ENCODE peak calls at places on chromosomes 16 and 17, in seven cellular contexts. One of them, this sample, is unnamed.

GRCh38 chr16:9337262-9338032 is 246.0 kb downstream of the HAPSTR1 start:
- DNase-seq in GM12865: no peak
- DNase-seq in posterior vena cava: no peak
- DNase-seq in small intestine: no peak
- DNase-seq in NCI-H774: no peak
- DNase-seq in astrocyte: no peak
- DNase-seq in effector memory CD4-positive, alpha-beta T cell: no peak
- DNase-seq in this sample: no peak

GRCh38 chr17:1485748-1486376 is 6.6 kb downstream of the MYO1C start:
- DNase-seq in GM12865: peak
- DNase-seq in posterior vena cava: peak
- DNase-seq in small intestine: peak
- DNase-seq in NCI-H774: peak
- DNase-seq in astrocyte: peak
- DNase-seq in effector memory CD4-positive, alpha-beta T cell: peak
- DNase-seq in this sample: peak

GRCh38 chr16:46801428-46802049 is 29.4 kb downstream of the C16orf87 start:
- DNase-seq in GM12865: no peak
- DNase-seq in posterior vena cava: no peak
- DNase-seq in small intestine: peak
- DNase-seq in NCI-H774: no peak
- DNase-seq in astrocyte: no peak
- DNase-seq in effector memory CD4-positive, alpha-beta T cell: no peak
- DNase-seq in this sample: peak

GRCh38 chr16:53952215-53953208 is 248.6 kb downstream of the FTO start:
- DNase-seq in GM12865: peak
- DNase-seq in posterior vena cava: no peak
- DNase-seq in small intestine: peak
- DNase-seq in NCI-H774: no peak
- DNase-seq in astrocyte: peak
- DNase-seq in effector memory CD4-positive, alpha-beta T cell: no peak
- DNase-seq in this sample: peak

GRCh38 chr16:49513040-49513439 is 139.4 kb downstream of the C16orf78 start:
- DNase-seq in GM12865: peak
- DNase-seq in posterior vena cava: no peak
- DNase-seq in small intestine: no peak
- DNase-seq in NCI-H774: no peak
- DNase-seq in astrocyte: no peak
- DNase-seq in effector memory CD4-positive, alpha-beta T cell: no peak
- DNase-seq in this sample: no peak

GRCh38 chr16:9898555-9898954 is 283.7 kb downstream of the GRIN2A start:
- DNase-seq in GM12865: peak
- DNase-seq in posterior vena cava: no peak
- DNase-seq in small intestine: no peak
- DNase-seq in NCI-H774: no peak
- DNase-seq in astrocyte: no peak
- DNase-seq in effector memory CD4-positive, alpha-beta T cell: no peak
- DNase-seq in this sample: no peak

GRCh38 chr16:87847785-87848675 is 21.3 kb downstream of the SLC7A5 start:
- DNase-seq in GM12865: no peak
- DNase-seq in posterior vena cava: no peak
- DNase-seq in small intestine: peak
- DNase-seq in NCI-H774: no peak
- DNase-seq in astrocyte: no peak
- DNase-seq in effector memory CD4-positive, alpha-beta T cell: no peak
- DNase-seq in this sample: no peak

GRCh38 chr16:24180451-24180850 is 75.7 kb upstream of the CACNG3 start:
- DNase-seq in GM12865: no peak
- DNase-seq in posterior vena cava: no peak
- DNase-seq in small intestine: peak
- DNase-seq in NCI-H774: no peak
- DNase-seq in astrocyte: no peak
- DNase-seq in effector memory CD4-positive, alpha-beta T cell: no peak
- DNase-seq in this sample: no peak

GRCh38 chr16:72935896-72936295 is 112.0 kb downstream of the ZFHX3 start:
- DNase-seq in GM12865: no peak
- DNase-seq in posterior vena cava: peak
- DNase-seq in small intestine: no peak
- DNase-seq in NCI-H774: no peak
- DNase-seq in astrocyte: no peak
- DNase-seq in effector memory CD4-positive, alpha-beta T cell: no peak
- DNase-seq in this sample: no peak

GRCh38 chr16:19375561-19376158 is 42.0 kb upstream of the TMC5 start:
- DNase-seq in GM12865: peak
- DNase-seq in posterior vena cava: no peak
- DNase-seq in small intestine: peak
- DNase-seq in NCI-H774: peak
- DNase-seq in astrocyte: no peak
- DNase-seq in effector memory CD4-positive, alpha-beta T cell: peak
- DNase-seq in this sample: peak

GRCh38 chr16:63629272-63629671 is 1492.6 kb downstream of the CDH11 start:
- DNase-seq in GM12865: no peak
- DNase-seq in posterior vena cava: no peak
- DNase-seq in small intestine: no peak
- DNase-seq in NCI-H774: no peak
- DNase-seq in astrocyte: no peak
- DNase-seq in effector memory CD4-positive, alpha-beta T cell: no peak
- DNase-seq in this sample: no peak